ENCODE peak calls at places on chromosomes 3 and 15, in ten cellular contexts. P is tibial nerve, V is tibial artery, Y is GM23338, U is transverse colon, G is HL-60, Z is PC-3, K is astrocyte of the spinal cord, F is AG09309, J is foreskin fibroblast. I is an unnamed sample.

GRCh38 chr3:30658328-30659052 is 52.1 kb downstream of the TGFBR2 start:
- DNase-seq in F (no peak), G (peak), V (no peak), U (no peak), P (no peak), K (peak), Y (no peak), Z (peak), J (peak), I (peak)

GRCh38 chr3:155281892-155282291 is 11.6 kb downstream of the STRIT1 start:
- DNase-seq in Z (no peak), P (no peak), V (no peak), G (no peak), F (peak), U (no peak), J (peak), Y (peak), K (no peak), I (peak)

GRCh38 chr3:14371573-14372474 is 30.6 kb upstream of the SLC6A6 start:
- DNase-seq in U (peak), F (peak), V (peak), Y (no peak), J (peak), K (peak), Z (peak), P (peak), G (peak), I (peak)

GRCh38 chr3:101423984-101424888 is 88.8 kb downstream of the SENP7 start:
- DNase-seq in K (no peak), F (no peak), U (no peak), Z (no peak), G (no peak), J (no peak), V (no peak), P (no peak), Y (no peak), I (no peak)

GRCh38 chr3:108152261-108152660 is 61.4 kb upstream of the CD47 start:
- DNase-seq in F (no peak), Z (no peak), V (no peak), K (no peak), G (no peak), P (no peak), J (no peak), Y (no peak), U (no peak), I (no peak)

GRCh38 chr3:185825639-185826481 is 1.0 kb upstream of the IGF2BP2 start:
- DNase-seq in J (peak), Y (peak), V (no peak), Z (peak), K (no peak), U (peak), P (no peak), G (no peak), F (no peak), I (peak)

GRCh38 chr3:167057586-167057985 is 322.5 kb downstream of the ZBBX start:
- DNase-seq in F (no peak), U (no peak), G (no peak), V (no peak), K (no peak), P (no peak), J (no peak), Y (no peak), Z (no peak), I (no peak)

GRCh38 chr15:63086271-63086670 is 35.4 kb upstream of the LACTB start:
- DNase-seq in J (no peak), Z (no peak), U (no peak), V (no peak), F (no peak), G (no peak), Y (no peak), P (no peak), K (peak), I (peak)

GRCh38 chr3:133329626-133330025 is 70.2 kb upstream of the BFSP2 start:
- DNase-seq in V (no peak), G (no peak), P (no peak), F (no peak), J (no peak), K (no peak), Y (no peak), Z (no peak), U (no peak), I (no peak)

GRCh38 chr15:35750051-35750450 is 204.1 kb upstream of the DPH6 start:
- DNase-seq in Y (no peak), K (no peak), F (no peak), V (no peak), Z (no peak), G (no peak), U (no peak), P (no peak), J (no peak), I (no peak)

GRCh38 chr3:50580683-50581458 is 11.5 kb downstream of the HEMK1 start:
- DNase-seq in Y (no peak), Z (no peak), J (no peak), P (no peak), F (no peak), G (no peak), K (no peak), V (no peak), U (no peak), I (no peak)

GRCh38 chr3:123157598-123158287 is 44.0 kb upstream of the SEC22A start:
- DNase-seq in U (no peak), Z (no peak), G (no peak), P (no peak), F (no peak), J (no peak), K (no peak), Y (no peak), V (no peak), I (no peak)

GRCh38 chr3:55091381-55092225 is 163.7 kb upstream of the LRTM1 start:
- DNase-seq in U (no peak), G (no peak), Y (no peak), P (no peak), F (peak), Z (peak), J (peak), K (peak), V (no peak), I (peak)

GRCh38 chr15:73357999-73358665 is 10.6 kb downstream of the HCN4 start:
- DNase-seq in G (no peak), P (no peak), Z (no peak), Y (no peak), U (peak), V (no peak), K (no peak), F (no peak), J (no peak), I (no peak)

GRCh38 chr3:127536818-127537810 is 53.4 kb downstream of the TPRA1 start:
- DNase-seq in K (no peak), U (no peak), Z (no peak), G (no peak), J (no peak), Y (peak), P (no peak), V (no peak), F (no peak), I (no peak)

GRCh38 chr15:34301058-34301457 is 36.5 kb downstream of the SLC12A6 start:
- DNase-seq in F (no peak), U (no peak), J (no peak), Y (no peak), P (no peak), K (no peak), Z (peak), V (no peak), G (no peak), I (no peak)

GRCh38 chr3:141415959-141416358 is 47.7 kb downstream of the ZBTB38 start:
- DNase-seq in P (no peak), U (no peak), V (no peak), K (no peak), F (no peak), G (no peak), Y (no peak), Z (no peak), J (no peak), I (no peak)

GRCh38 chr3:183254816-183255730 is 2.0 kb downstream of the B3GNT5 start:
- DNase-seq in P (no peak), G (peak), Z (peak), U (no peak), F (no peak), V (no peak), J (peak), Y (no peak), K (peak), I (peak)

GRCh38 chr3:163971861-163972260 is 1106.4 kb downstream of the SI start:
- DNase-seq in F (no peak), G (no peak), Y (no peak), P (no peak), U (no peak), V (no peak), J (no peak), Z (peak), K (no peak), I (no peak)

GRCh38 chr3:48695113-48695753 is 9.5 kb upstream of the NCKIPSD start:
- DNase-seq in K (peak), G (no peak), Y (peak), Z (no peak), J (peak), V (peak), U (peak), F (no peak), P (peak), I (peak)

GRCh38 chr3:149620291-149621020 is 37.4 kb downstream of the WWTR1 start:
- DNase-seq in U (no peak), V (no peak), Z (peak), K (peak), J (peak), G (no peak), P (no peak), Y (no peak), F (no peak), I (peak)

GRCh38 chr3:53890726-53891499 is 746 bp downstream of the SELENOK start:
- DNase-seq in J (peak), V (no peak), K (peak), F (no peak), P (no peak), Z (peak), Y (peak), U (peak), G (peak), I (peak)

GRCh38 chr3:36907911-36908646 is 36.8 kb downstream of the TRANK1 start:
- DNase-seq in U (peak), V (peak), Z (peak), J (peak), Y (peak), G (peak), K (peak), F (no peak), P (no peak), I (peak)

GRCh38 chr3:56192001-56192400 is 276.3 kb downstream of the ERC2 start:
- DNase-seq in P (no peak), U (no peak), Z (peak), F (no peak), K (no peak), V (no peak), Y (no peak), J (no peak), G (no peak), I (no peak)

GRCh38 chr15:28896944-28897343 is 11.2 kb downstream of the APBA2 start:
- DNase-seq in Y (no peak), V (no peak), U (no peak), Z (peak), K (peak), F (peak), J (peak), G (no peak), P (no peak), I (peak)

GRCh38 chr3:183583331-183584245 is 28.1 kb upstream of the KLHL6 start:
- DNase-seq in F (no peak), Y (no peak), V (no peak), G (no peak), P (no peak), J (no peak), U (no peak), Z (no peak), K (no peak), I (no peak)

GRCh38 chr3:132293231-132293630 is 24.0 kb upstream of the ACP3 start:
- DNase-seq in V (no peak), K (no peak), Z (no peak), U (no peak), G (peak), Y (no peak), J (no peak), F (no peak), P (no peak), I (no peak)

GRCh38 chr3:141076026-141076797 is 25.1 kb downstream of the SPSB4 start:
- DNase-seq in Y (no peak), G (no peak), K (no peak), P (no peak), F (no peak), J (no peak), U (no peak), V (no peak), Z (no peak), I (no peak)

GRCh38 chr3:181940703-181941102 is 229.0 kb downstream of the SOX2 start:
- DNase-seq in Y (peak), K (no peak), P (no peak), G (no peak), Z (no peak), V (no peak), U (no peak), F (no peak), J (no peak), I (no peak)

GRCh38 chr3:71713041-71713440 is 12.2 kb downstream of the EIF4E3 start:
- DNase-seq in U (no peak), F (no peak), Y (no peak), P (no peak), J (no peak), G (no peak), V (no peak), K (no peak), Z (peak), I (no peak)
- H3K4me3 ChIP-seq in U (no peak), F (no peak), Y (no peak), P (no peak), J (no peak), G (no peak), V (no peak), K (no peak), Z (no peak), I (no peak)

DNA sequence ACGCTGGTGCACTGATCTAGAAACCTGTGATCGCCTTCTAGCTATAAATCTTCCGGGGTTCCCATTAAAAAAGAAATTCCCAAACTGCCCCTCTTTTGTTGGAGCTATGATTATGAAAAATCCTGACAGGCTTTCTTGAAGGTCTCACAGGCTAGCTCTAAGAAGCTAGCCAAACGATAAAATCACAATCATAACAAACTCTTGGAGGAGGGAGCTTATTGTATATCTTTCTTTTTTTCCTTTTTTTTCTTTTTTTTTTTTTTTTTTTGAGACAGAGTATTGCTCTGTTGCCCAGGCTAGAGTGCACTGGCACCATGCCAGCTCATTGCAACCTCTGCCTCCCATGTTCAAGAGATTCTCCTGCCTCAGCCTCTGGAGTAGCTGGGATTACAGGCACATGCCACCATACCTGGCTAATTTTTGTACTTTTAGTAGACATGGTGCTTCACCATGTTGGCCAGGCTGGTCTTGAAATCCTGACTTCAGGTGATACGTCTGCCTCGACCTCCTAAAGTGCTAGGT is 72.0 kb downstream of the MYO1E start:
- DNase-seq in J (peak), P (no peak), K (no peak), F (no peak), Y (no peak), G (no peak), V (peak), Z (no peak), U (peak), I (no peak)
- TF ChIP-seq CTCF in J (no peak), P (no peak), K (no peak), F (no peak), Y (no peak), G (no peak), V (no peak), Z (no peak), U (no peak), I (no peak)

GRCh38 chr15:59685737-59686297 is 3.3 kb downstream of the BNIP2 start:
- DNase-seq in Z (no peak), J (peak), G (no peak), F (no peak), U (no peak), Y (no peak), V (no peak), K (peak), P (no peak), I (peak)
- H3K4me3 ChIP-seq in Z (no peak), J (no peak), G (peak), F (no peak), U (no peak), Y (no peak), V (no peak), K (no peak), P (no peak), I (no peak)

GRCh38 chr3:151305778-151306157 is 10.9 kb downstream of the GPR87 start:
- DNase-seq in V (no peak), Z (no peak), F (no peak), J (peak), G (no peak), K (no peak), Y (no peak), P (no peak), U (no peak), I (no peak)

GRCh38 chr3:151307131-151307530 is 9.5 kb downstream of the GPR87 start:
- DNase-seq in P (no peak), Y (peak), G (no peak), F (no peak), Z (peak), J (no peak), K (no peak), U (no peak), V (no peak), I (no peak)

GRCh38 chr3:151306168-151306810 is 10.3 kb downstream of the GPR87 start:
- DNase-seq in Y (no peak), P (no peak), F (no peak), J (no peak), K (no peak), V (no peak), G (no peak), Z (no peak), U (no peak), I (no peak)

GRCh38 chr3:151307583-151307982 is 9.0 kb downstream of the GPR87 start:
- DNase-seq in J (no peak), Y (no peak), F (no peak), V (no peak), Z (no peak), G (no peak), U (no peak), K (no peak), P (no peak), I (no peak)

GRCh38 chr3:151305081-151305777 is 11.4 kb downstream of the GPR87 start:
- DNase-seq in V (peak), Y (peak), P (peak), Z (peak), F (peak), K (peak), U (peak), G (no peak), J (peak), I (peak)
- TF ChIP-seq CTCF in V (no peak), Y (no peak), P (no peak), Z (peak), F (no peak), K (no peak), U (no peak), G (no peak), J (no peak), I (peak)

GRCh38 chr3:113516115-113516505 is 1.2 kb upstream of the SPICE1 start:
- DNase-seq in P (no peak), V (no peak), F (no peak), U (peak), K (no peak), Z (peak), Y (peak), G (peak), J (no peak), I (no peak)
- H3K4me3 ChIP-seq in P (peak), V (no peak), F (no peak), U (peak), K (no peak), Z (peak), Y (peak), G (no peak), J (peak), I (peak)